ENCODE peak calls at places on chromosomes 12 and 14, in five cellular contexts. One of them, this sample, is unnamed.

GRCh38 chr12:20040844-20041243 is 327.5 kb upstream of the PDE3A start:
- DNase-seq in NT2/D1: no peak
- DNase-seq in astrocyte: peak; percentile 7
- DNase-seq in midbrain: no peak
- DNase-seq in amniotic stem cell: no peak
- DNase-seq in this sample: no peak

GRCh38 chr14:81990312-81990761 is 456.7 kb upstream of the SEL1L start:
- DNase-seq in NT2/D1: peak; percentile 35
- DNase-seq in astrocyte: peak; percentile 10
- DNase-seq in midbrain: peak; percentile 83
- DNase-seq in amniotic stem cell: no peak
- DNase-seq in this sample: peak; percentile 67

GRCh38 chr12:13124661-13125505 is 21.4 kb upstream of the GSG1 start:
- DNase-seq in NT2/D1: peak; percentile 72
- DNase-seq in astrocyte: peak; percentile 55
- DNase-seq in midbrain: no peak
- DNase-seq in amniotic stem cell: no peak
- DNase-seq in this sample: no peak

GRCh38 chr14:34227834-34228662 is 234.0 kb downstream of the SPTSSA start:
- DNase-seq in NT2/D1: peak; percentile 49
- DNase-seq in astrocyte: peak; percentile 36
- DNase-seq in midbrain: peak; percentile 81
- DNase-seq in amniotic stem cell: no peak
- DNase-seq in this sample: peak; percentile 79

GRCh38 chr12:80189241-80189640 is 89.9 kb downstream of the OTOGL start:
- DNase-seq in NT2/D1: no peak
- DNase-seq in astrocyte: peak; percentile 92
- DNase-seq in midbrain: no peak
- DNase-seq in amniotic stem cell: peak; percentile 22
- DNase-seq in this sample: no peak

GRCh38 chr12:131749618-131750315 is 38.9 kb downstream of the SFSWAP start:
- DNase-seq in NT2/D1: no peak
- DNase-seq in astrocyte: no peak
- DNase-seq in midbrain: no peak
- DNase-seq in amniotic stem cell: no peak
- DNase-seq in this sample: no peak

GRCh38 chr12:64946132-64946829 is 121.8 kb downstream of the TBC1D30 start:
- DNase-seq in NT2/D1: no peak
- DNase-seq in astrocyte: peak; percentile 41
- DNase-seq in midbrain: peak; percentile 95
- DNase-seq in amniotic stem cell: no peak
- DNase-seq in this sample: no peak

GRCh38 chr12:13950502-13950901 is 30.9 kb downstream of the GRIN2B start:
- DNase-seq in NT2/D1: no peak
- DNase-seq in astrocyte: no peak
- DNase-seq in midbrain: no peak
- DNase-seq in amniotic stem cell: no peak
- DNase-seq in this sample: no peak

GRCh38 chr14:73752297-73752992 is 38.3 kb upstream of the PNMA1 start:
- DNase-seq in NT2/D1: no peak
- DNase-seq in astrocyte: peak; percentile 70
- DNase-seq in midbrain: peak; percentile 41
- DNase-seq in amniotic stem cell: no peak
- DNase-seq in this sample: no peak

GRCh38 chr12:76300297-76300665 is 47.9 kb downstream of the BBS10 start:
- DNase-seq in NT2/D1: no peak
- DNase-seq in astrocyte: no peak
- DNase-seq in midbrain: no peak
- DNase-seq in amniotic stem cell: no peak
- DNase-seq in this sample: no peak

GRCh38 chr12:93825501-93825888 is 148.3 kb downstream of the CRADD start:
- DNase-seq in NT2/D1: no peak
- DNase-seq in astrocyte: no peak
- DNase-seq in midbrain: no peak
- DNase-seq in amniotic stem cell: no peak
- DNase-seq in this sample: no peak

GRCh38 chr12:118187746-118188390 is 51.9 kb downstream of the PEBP1 start:
- DNase-seq in NT2/D1: no peak
- DNase-seq in astrocyte: no peak
- DNase-seq in midbrain: peak; percentile 34
- DNase-seq in amniotic stem cell: no peak
- DNase-seq in this sample: no peak

GRCh38 chr12:6772331-6772695 is at the start of gene LAG3:
- DNase-seq in NT2/D1: no peak
- DNase-seq in astrocyte: no peak
- DNase-seq in midbrain: no peak
- DNase-seq in amniotic stem cell: no peak
- DNase-seq in this sample: no peak

GRCh38 chr14:49634547-49635334 is at the start of gene DNAAF2:
- DNase-seq in NT2/D1: peak; percentile 47
- DNase-seq in astrocyte: peak; percentile 71
- DNase-seq in midbrain: peak; percentile 67
- DNase-seq in amniotic stem cell: peak; percentile 88
- DNase-seq in this sample: peak; percentile 73

GRCh38 chr14:72744416-72745120 is 149.3 kb downstream of the DPF3 start:
- DNase-seq in NT2/D1: no peak
- DNase-seq in astrocyte: no peak
- DNase-seq in midbrain: no peak
- DNase-seq in amniotic stem cell: no peak
- DNase-seq in this sample: no peak

GRCh38 chr12:116093915-116094314 is 183.6 kb downstream of the MED13L start:
- DNase-seq in NT2/D1: no peak
- DNase-seq in astrocyte: no peak
- DNase-seq in midbrain: no peak
- DNase-seq in amniotic stem cell: no peak
- DNase-seq in this sample: no peak